ENCODE peak calls at places on chromosomes 16 and 17, in seven cellular contexts. P is ovary, N is Peyer's patch, W is thoracic aorta, Z is GM23338, I is IMR-90, V is cardiac muscle cell. Q is an unnamed sample.
A peak's percentile ranks its signal among the peaks of the same experiment; 100 is the strongest.

GRCh38 chr17:17738901-17739300 is 57.6 kb downstream of the RAI1 start:
- DNase-seq in Z (no peak), W (no peak), N (no peak), I (no peak), P (no peak), V (no peak), Q (no peak)

GRCh38 chr16:27665881-27666280 is 115.9 kb downstream of the KATNIP start:
- DNase-seq in Z (peak; percentile 19), W (no peak), V (no peak), P (no peak), I (peak; percentile 37), N (no peak), Q (no peak)

GRCh38 chr17:2485543-2485942 is 26.1 kb downstream of the METTL16 start:
- DNase-seq in V (no peak), Z (no peak), I (no peak), N (no peak), P (no peak), W (no peak), Q (peak; percentile 47)

GRCh38 chr16:1422076-1422475 is 1.5 kb upstream of the UQCC4 start:
- DNase-seq in W (no peak), I (no peak), N (no peak), V (no peak), Z (no peak), P (no peak), Q (no peak)

GRCh38 chr16:27127293-27127692 is 60.6 kb downstream of the C16orf82 start:
- DNase-seq in V (no peak), Z (no peak), N (no peak), P (no peak), W (no peak), I (peak; percentile 61), Q (no peak)

GRCh38 chr16:68592466-68593337 is 52.4 kb upstream of the CDH3 start:
- DNase-seq in P (no peak), Z (peak; percentile 50), N (no peak), V (no peak), I (no peak), W (no peak), Q (peak; percentile 17)

GRCh38 chr17:44967026-44967906 is 837 bp downstream of the C1QL1 start:
- DNase-seq in V (no peak), N (no peak), I (no peak), W (no peak), P (no peak), Z (peak; percentile 59), Q (no peak)

GRCh38 chr17:82424001-82424862 is 5.8 kb upstream of the OGFOD3 start:
- DNase-seq in P (no peak), I (peak; percentile 32), V (peak; percentile 31), N (peak; percentile 76), W (no peak), Z (peak; percentile 86), Q (no peak)

GRCh38 chr17:33990943-33991706 is 264.0 kb upstream of the CCL2 start:
- DNase-seq in W (no peak), Z (no peak), P (no peak), I (no peak), V (no peak), N (no peak), Q (no peak)

GRCh38 chr17:51673066-51673465 is 412.7 kb downstream of the UTP18 start:
- DNase-seq in N (no peak), Z (no peak), I (no peak), P (no peak), W (no peak), V (no peak), Q (no peak)

GRCh38 chr16:83441523-83441922 is 366.3 kb upstream of the HSBP1 start:
- DNase-seq in Z (no peak), V (no peak), N (no peak), I (peak; percentile 10), W (no peak), P (no peak), Q (no peak)

GRCh38 chr17:78779848-78780247 is 2.2 kb downstream of the CYTH1 start:
- DNase-seq in N (peak; percentile 88), W (no peak), V (no peak), P (no peak), I (no peak), Z (no peak), Q (no peak)

GRCh38 chr17:44071198-44071520 is 624 bp downstream of the G6PC3 start:
- DNase-seq in Z (no peak), P (no peak), N (no peak), V (no peak), I (peak; percentile 88), W (no peak), Q (no peak)

GRCh38 chr17:47785538-47786123 is 36.0 kb downstream of the OSBPL7 start:
- DNase-seq in P (no peak), W (no peak), Z (peak; percentile 74), I (peak; percentile 16), V (peak; percentile 85), N (no peak), Q (no peak)

GRCh38 chr16:30745082-30745481 is 3.1 kb upstream of the PHKG2 start:
- DNase-seq in N (no peak), V (no peak), I (no peak), W (no peak), Z (no peak), P (no peak), Q (no peak)

GRCh38 chr17:58513913-58514794 is at the start of gene MTMR4:
- DNase-seq in P (peak; percentile 85), N (peak; percentile 91), I (peak; percentile 58), W (peak; percentile 32), Z (peak; percentile 94), V (peak; percentile 94), Q (peak; percentile 83)

GRCh38 chr17:44952946-44953475 is 5.4 kb upstream of the KIF18B start:
- DNase-seq in W (no peak), N (no peak), P (no peak), I (no peak), Z (peak; percentile 46), V (no peak), Q (no peak)

GRCh38 chr17:81401727-81402529 is 6.7 kb downstream of the BAHCC1 start:
- DNase-seq in N (peak; percentile 66), V (peak; percentile 64), P (no peak), I (no peak), W (no peak), Z (peak; percentile 68), Q (no peak)

GRCh38 chr17:16470302-16470701 is 21.7 kb downstream of the LRRC75A start:
- DNase-seq in Z (no peak), V (no peak), P (no peak), I (no peak), N (peak; percentile 81), W (no peak), Q (no peak)

GRCh38 chr16:89895482-89896250 is 22.3 kb downstream of the TCF25 start:
- DNase-seq in W (no peak), Z (no peak), V (no peak), I (no peak), N (no peak), P (no peak), Q (no peak)

GRCh38 chr16:30499284-30499683 is 26.7 kb downstream of the ITGAL start:
- DNase-seq in N (no peak), I (no peak), P (no peak), V (no peak), Z (no peak), W (no peak), Q (no peak)

GRCh38 chr16:75264531-75264998 is 13.1 kb upstream of the BCAR1 start:
- DNase-seq in N (no peak), Z (no peak), W (no peak), P (peak; percentile 52), V (no peak), I (peak; percentile 35), Q (no peak)

GRCh38 chr17:56826611-56827414 is 6.9 kb downstream of the C17orf67 start:
- DNase-seq in W (no peak), P (no peak), V (no peak), I (no peak), Z (no peak), N (no peak), Q (no peak)

GRCh38 chr17:57032343-57032742 is 52.7 kb upstream of the AKAP1 start:
- DNase-seq in I (no peak), W (no peak), P (peak; percentile 45), Z (no peak), V (no peak), N (no peak), Q (no peak)

GRCh38 chr16:17828012-17828411 is 357.3 kb upstream of the XYLT1 start:
- DNase-seq in P (no peak), Z (no peak), N (no peak), V (no peak), W (no peak), I (peak; percentile 90), Q (peak; percentile 4)

GRCh38 chr16:23045025-23045424 is 104.2 kb downstream of the USP31 start:
- DNase-seq in V (no peak), N (no peak), I (no peak), W (no peak), Z (no peak), P (no peak), Q (no peak)

GRCh38 chr16:23052908-23053580 is 96.2 kb downstream of the USP31 start:
- DNase-seq in W (no peak), P (no peak), V (no peak), Z (no peak), N (no peak), I (no peak), Q (no peak)

GRCh38 chr16:23048164-23048563 is 101.1 kb downstream of the USP31 start:
- DNase-seq in V (no peak), Z (no peak), P (no peak), W (no peak), N (no peak), I (no peak), Q (no peak)
- TF ChIP-seq CTCF in V (no peak), Z (peak; percentile 17), P (no peak), W (no peak), N (no peak), I (no peak), Q (no peak)

DNA sequence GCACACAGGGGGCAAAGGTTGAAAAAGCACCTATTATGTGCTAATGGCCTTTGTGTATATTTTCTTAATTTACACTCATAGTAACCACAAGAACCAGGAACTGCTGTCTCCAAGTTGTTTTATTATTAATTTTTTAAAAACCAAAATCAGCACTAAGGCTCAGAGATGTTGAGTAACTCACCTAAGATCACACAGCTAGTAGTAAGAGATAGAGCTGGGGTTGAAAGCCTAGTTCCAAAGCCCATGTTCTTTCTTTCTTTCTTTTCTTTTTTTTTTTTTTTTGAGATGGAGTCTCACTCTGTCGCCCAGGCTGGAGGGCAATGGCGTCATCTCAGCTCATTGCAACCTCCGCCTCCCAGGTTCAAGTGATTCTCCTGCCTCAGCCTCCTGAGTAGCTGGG is 75.3 kb downstream of the SDK2 start:
- DNase-seq in N (no peak), Z (no peak), W (no peak), I (no peak), V (no peak), P (no peak), Q (no peak)
- H3K27ac ChIP-seq in N (no peak overlapping the region), Z (no peak overlapping the region), W (no peak overlapping the region), I (no peak overlapping the region), V (no peak overlapping the region), P (no peak overlapping the region), Q (no peak overlapping the region)

GRCh38 chr16:2702871-2703745 is 16.9 kb downstream of the PRSS27 start:
- DNase-seq in N (no peak), W (no peak), V (no peak), P (no peak), I (no peak), Z (no peak), Q (no peak)
- TF ChIP-seq CTCF in N (no peak), W (no peak), V (no peak), P (no peak), I (no peak), Z (no peak), Q (no peak)

DNA sequence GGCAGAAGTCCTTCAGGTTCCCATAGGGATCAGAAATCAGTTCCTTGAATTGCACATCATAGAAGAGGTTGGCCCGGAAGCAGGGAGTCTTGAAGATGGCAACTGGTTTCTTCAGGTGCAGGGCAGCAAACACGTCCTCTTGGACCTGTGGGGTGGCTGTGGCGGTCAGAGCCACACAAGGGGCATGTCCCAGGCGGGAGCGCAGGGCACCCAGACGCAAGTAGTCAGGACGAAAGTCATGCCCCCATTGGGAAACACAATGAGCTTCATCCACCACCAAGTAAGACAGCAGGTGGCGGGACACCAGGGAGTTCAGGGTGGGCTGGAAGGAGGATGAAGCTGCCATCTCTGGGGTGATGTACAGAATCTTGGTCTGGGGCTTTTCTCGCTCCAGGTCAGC is 4.4 kb downstream of the RECQL5 start:
- DNase-seq in N (no peak), V (no peak), W (no peak), I (no peak), P (no peak), Z (no peak), Q (no peak)
- H3K27ac ChIP-seq in N (no peak overlapping the region), V (no peak overlapping the region), W (no peak overlapping the region), I (no peak overlapping the region), P (no peak overlapping the region), Z (no peak overlapping the region), Q (no peak overlapping the region)